ENCODE peak calls at places on chromosome 11, in ten cellular contexts. E, S, U, Z, A, G, J, T, M and R are unnamed samples.

GRCh38 chr11:92259861-92260260 is 35.2 kb downstream of the FAT3 start:
- DNase-seq in E (no peak), S (no peak), U (no peak), Z (no peak), A (no peak), G (no peak), J (no peak), T (peak; percentile 23), M (no peak), R (no peak)

GRCh38 chr11:4551346-4551979 is 6.5 kb downstream of the OR52M1 start:
- DNase-seq in E (no peak), S (no peak), U (no peak), Z (peak; percentile 4), A (no peak), G (peak; percentile 9), J (no peak), T (no peak), M (no peak), R (no peak)

GRCh38 chr11:59822989-59823566 is 12.5 kb upstream of the MRPL16 start:
- DNase-seq in E (no peak), S (no peak), U (no peak), Z (peak; percentile 79), A (no peak), G (peak; percentile 54), J (no peak), T (peak; percentile 75), M (no peak), R (no peak)

GRCh38 chr11:46309669-46310288 is 32.3 kb downstream of the CREB3L1 start:
- DNase-seq in E (no peak), S (no peak), U (no peak), Z (no peak), A (no peak), G (peak; percentile 40), J (no peak), T (no peak), M (no peak), R (no peak)

GRCh38 chr11:3178349-3178748 is 13.2 kb upstream of the OSBPL5 start:
- DNase-seq in E (peak; percentile 42), S (no peak), U (no peak), Z (peak; percentile 41), A (no peak), G (no peak), J (no peak), T (no peak), M (no peak), R (no peak)

GRCh38 chr11:100719362-100719761 is 32.3 kb downstream of the ARHGAP42 start:
- DNase-seq in E (no peak), S (no peak), U (no peak), Z (peak; percentile 45), A (no peak), G (no peak), J (no peak), T (peak; percentile 26), M (no peak), R (no peak)

GRCh38 chr11:45580399-45580798 is 85.0 kb downstream of the CHST1 start:
- DNase-seq in E (peak; percentile 11), S (no peak), U (no peak), Z (peak; percentile 64), A (no peak), G (peak; percentile 19), J (no peak), T (peak; percentile 82), M (no peak), R (peak; percentile 60)

GRCh38 chr11:77167791-77168190 is 39.7 kb downstream of the MYO7A start:
- DNase-seq in E (no peak), S (no peak), U (no peak), Z (no peak), A (no peak), G (no peak), J (no peak), T (no peak), M (no peak), R (no peak)

GRCh38 chr11:33064033-33064825 is 24.9 kb downstream of the TCP11L1 start:
- DNase-seq in E (no peak), S (no peak), U (no peak), Z (peak; percentile 10), A (no peak), G (no peak), J (no peak), T (no peak), M (no peak), R (no peak)

GRCh38 chr11:95977534-95978174 is 53.7 kb upstream of the MTMR2 start:
- DNase-seq in E (peak; percentile 63), S (no peak), U (no peak), Z (peak; percentile 83), A (no peak), G (no peak), J (no peak), T (no peak), M (no peak), R (no peak)